ENCODE peak calls at places on chromosomes 11 and 22, in six cellular contexts. One of them, this sample, is unnamed.

GRCh38 chr11:17699157-17700114 is 19.9 kb upstream of the MYOD1 start:
- DNase-seq in right atrium auricular region: no peak
- DNase-seq in BJ: no peak
- DNase-seq in fibroblast of lung: no peak
- DNase-seq in coronary artery: no peak
- DNase-seq in heart right ventricle: no peak
- DNase-seq in this sample: peak

GRCh38 chr22:46162771-46163170 is 12.4 kb downstream of the PPARA start:
- DNase-seq in right atrium auricular region: no peak
- DNase-seq in BJ: no peak
- DNase-seq in fibroblast of lung: no peak
- DNase-seq in coronary artery: no peak
- DNase-seq in heart right ventricle: no peak
- DNase-seq in this sample: no peak

GRCh38 chr11:59207988-59208432 is 4.7 kb downstream of the MPEG1 start:
- DNase-seq in right atrium auricular region: no peak
- DNase-seq in BJ: peak
- DNase-seq in fibroblast of lung: peak
- DNase-seq in coronary artery: no peak
- DNase-seq in heart right ventricle: no peak
- DNase-seq in this sample: peak

GRCh38 chr22:32622004-32622761 is 147.6 kb downstream of the FBXO7 start:
- DNase-seq in right atrium auricular region: peak
- DNase-seq in BJ: peak
- DNase-seq in fibroblast of lung: peak
- DNase-seq in coronary artery: no peak
- DNase-seq in heart right ventricle: peak
- DNase-seq in this sample: peak

GRCh38 chr11:15819679-15820286 is 536.6 kb downstream of the SOX6 start:
- DNase-seq in right atrium auricular region: peak
- DNase-seq in BJ: no peak
- DNase-seq in fibroblast of lung: peak
- DNase-seq in coronary artery: no peak
- DNase-seq in heart right ventricle: peak
- DNase-seq in this sample: peak

GRCh38 chr11:46075168-46075567 is 46.1 kb downstream of the PHF21A start:
- DNase-seq in right atrium auricular region: no peak
- DNase-seq in BJ: no peak
- DNase-seq in fibroblast of lung: peak
- DNase-seq in coronary artery: no peak
- DNase-seq in heart right ventricle: no peak
- DNase-seq in this sample: peak

GRCh38 chr22:35727436-35727835 is 9.8 kb downstream of the APOL5 start:
- DNase-seq in right atrium auricular region: no peak
- DNase-seq in BJ: no peak
- DNase-seq in fibroblast of lung: peak
- DNase-seq in coronary artery: no peak
- DNase-seq in heart right ventricle: no peak
- DNase-seq in this sample: peak

GRCh38 chr11:102230186-102230585 is 87.1 kb upstream of the BIRC3 start:
- DNase-seq in right atrium auricular region: no peak
- DNase-seq in BJ: no peak
- DNase-seq in fibroblast of lung: no peak
- DNase-seq in coronary artery: no peak
- DNase-seq in heart right ventricle: no peak
- DNase-seq in this sample: no peak

GRCh38 chr11:1871531-1871930 is 18.6 kb downstream of the LSP1 start:
- DNase-seq in right atrium auricular region: no peak
- DNase-seq in BJ: no peak
- DNase-seq in fibroblast of lung: no peak
- DNase-seq in coronary artery: no peak
- DNase-seq in heart right ventricle: peak
- DNase-seq in this sample: no peak

GRCh38 chr22:50684986-50685385 is 12.4 kb downstream of the SHANK3 start:
- DNase-seq in right atrium auricular region: peak
- DNase-seq in BJ: no peak
- DNase-seq in fibroblast of lung: peak
- DNase-seq in coronary artery: no peak
- DNase-seq in heart right ventricle: no peak
- DNase-seq in this sample: no peak

GRCh38 chr11:124415356-124415923 is 9.2 kb downstream of the OR8B4 start:
- DNase-seq in right atrium auricular region: no peak
- DNase-seq in BJ: no peak
- DNase-seq in fibroblast of lung: peak
- DNase-seq in coronary artery: no peak
- DNase-seq in heart right ventricle: no peak
- DNase-seq in this sample: peak

GRCh38 chr11:100576044-100577021 is 110.8 kb upstream of the ARHGAP42 start:
- DNase-seq in right atrium auricular region: no peak
- DNase-seq in BJ: no peak
- DNase-seq in fibroblast of lung: peak
- DNase-seq in coronary artery: no peak
- DNase-seq in heart right ventricle: no peak
- DNase-seq in this sample: peak

GRCh38 chr11:27524155-27524554 is 17.6 kb upstream of the LIN7C start:
- DNase-seq in right atrium auricular region: no peak
- DNase-seq in BJ: peak
- DNase-seq in fibroblast of lung: peak
- DNase-seq in coronary artery: no peak
- DNase-seq in heart right ventricle: no peak
- DNase-seq in this sample: peak

GRCh38 chr22:45925811-45926351 is 51.1 kb downstream of the WNT7B start:
- DNase-seq in right atrium auricular region: no peak
- DNase-seq in BJ: no peak
- DNase-seq in fibroblast of lung: no peak
- DNase-seq in coronary artery: no peak
- DNase-seq in heart right ventricle: no peak
- DNase-seq in this sample: no peak

GRCh38 chr11:19418221-19418620 is 177.5 kb upstream of the E2F8 start:
- DNase-seq in right atrium auricular region: no peak
- DNase-seq in BJ: no peak
- DNase-seq in fibroblast of lung: no peak
- DNase-seq in coronary artery: no peak
- DNase-seq in heart right ventricle: no peak
- DNase-seq in this sample: no peak

GRCh38 chr11:68838572-68838964 is 3.1 kb downstream of the CPT1A start:
- DNase-seq in right atrium auricular region: peak
- DNase-seq in BJ: no peak
- DNase-seq in fibroblast of lung: no peak
- DNase-seq in coronary artery: no peak
- DNase-seq in heart right ventricle: no peak
- DNase-seq in this sample: no peak

GRCh38 chr11:116733959-116734517 is 38.7 kb downstream of the BUD13 start:
- DNase-seq in right atrium auricular region: no peak
- DNase-seq in BJ: no peak
- DNase-seq in fibroblast of lung: no peak
- DNase-seq in coronary artery: peak
- DNase-seq in heart right ventricle: no peak
- DNase-seq in this sample: no peak

GRCh38 chr11:68314203-68314885 is 2.0 kb downstream of the LRP5 start:
- DNase-seq in right atrium auricular region: no peak
- DNase-seq in BJ: no peak
- DNase-seq in fibroblast of lung: peak
- DNase-seq in coronary artery: no peak
- DNase-seq in heart right ventricle: no peak
- DNase-seq in this sample: peak

GRCh38 chr11:72724851-72725730 is 27.1 kb downstream of the ARAP1 start:
- DNase-seq in right atrium auricular region: no peak
- DNase-seq in BJ: no peak
- DNase-seq in fibroblast of lung: peak
- DNase-seq in coronary artery: no peak
- DNase-seq in heart right ventricle: no peak
- DNase-seq in this sample: peak

GRCh38 chr11:100691886-100692285 is 4.8 kb downstream of the ARHGAP42 start:
- DNase-seq in right atrium auricular region: no peak
- DNase-seq in BJ: no peak
- DNase-seq in fibroblast of lung: no peak
- DNase-seq in coronary artery: no peak
- DNase-seq in heart right ventricle: no peak
- DNase-seq in this sample: no peak

GRCh38 chr11:26651916-26652315 is 69.9 kb downstream of the SLC5A12 start:
- DNase-seq in right atrium auricular region: no peak
- DNase-seq in BJ: no peak
- DNase-seq in fibroblast of lung: no peak
- DNase-seq in coronary artery: no peak
- DNase-seq in heart right ventricle: no peak
- DNase-seq in this sample: no peak

GRCh38 chr11:77082838-77083552 is 16.2 kb downstream of the CAPN5 start:
- DNase-seq in right atrium auricular region: peak
- DNase-seq in BJ: no peak
- DNase-seq in fibroblast of lung: peak
- DNase-seq in coronary artery: no peak
- DNase-seq in heart right ventricle: peak
- DNase-seq in this sample: no peak

GRCh38 chr22:45064313-45065268 is 54.8 kb upstream of the PHF21B start:
- DNase-seq in right atrium auricular region: no peak
- DNase-seq in BJ: peak
- DNase-seq in fibroblast of lung: peak
- DNase-seq in coronary artery: no peak
- DNase-seq in heart right ventricle: no peak
- DNase-seq in this sample: peak

GRCh38 chr11:22730319-22730718 is 63.9 kb downstream of the GAS2 start:
- DNase-seq in right atrium auricular region: no peak
- DNase-seq in BJ: no peak
- DNase-seq in fibroblast of lung: peak
- DNase-seq in coronary artery: no peak
- DNase-seq in heart right ventricle: no peak
- DNase-seq in this sample: no peak

GRCh38 chr11:126312903-126313460 is 9.1 kb downstream of the DCPS start:
- DNase-seq in right atrium auricular region: no peak
- DNase-seq in BJ: no peak
- DNase-seq in fibroblast of lung: no peak
- DNase-seq in coronary artery: no peak
- DNase-seq in heart right ventricle: no peak
- DNase-seq in this sample: no peak

GRCh38 chr11:47441421-47441820 is 7.5 kb downstream of the RAPSN start:
- DNase-seq in right atrium auricular region: no peak
- DNase-seq in BJ: no peak
- DNase-seq in fibroblast of lung: no peak
- DNase-seq in coronary artery: no peak
- DNase-seq in heart right ventricle: no peak
- DNase-seq in this sample: no peak

GRCh38 chr22:23263651-23264555 is 83.6 kb downstream of the BCR start:
- DNase-seq in right atrium auricular region: no peak
- DNase-seq in BJ: no peak
- DNase-seq in fibroblast of lung: no peak
- DNase-seq in coronary artery: no peak
- DNase-seq in heart right ventricle: no peak
- DNase-seq in this sample: no peak

GRCh38 chr11:47967577-47968230 is 12.7 kb upstream of the PTPRJ start:
- DNase-seq in right atrium auricular region: no peak
- DNase-seq in BJ: no peak
- DNase-seq in fibroblast of lung: no peak
- DNase-seq in coronary artery: no peak
- DNase-seq in heart right ventricle: no peak
- DNase-seq in this sample: no peak

GRCh38 chr11:86947541-86947940 is 7.7 kb downstream of the FZD4 start:
- DNase-seq in right atrium auricular region: no peak
- DNase-seq in BJ: no peak
- DNase-seq in fibroblast of lung: peak
- DNase-seq in coronary artery: no peak
- DNase-seq in heart right ventricle: no peak
- DNase-seq in this sample: no peak

GRCh38 chr11:22244986-22245592 is 52.2 kb downstream of the ANO5 start:
- DNase-seq in right atrium auricular region: peak
- DNase-seq in BJ: no peak
- DNase-seq in fibroblast of lung: peak
- DNase-seq in coronary artery: no peak
- DNase-seq in heart right ventricle: peak
- DNase-seq in this sample: peak

GRCh38 chr11:121467965-121468364 is 15.2 kb upstream of the SORL1-AS1 start:
- DNase-seq in right atrium auricular region: no peak
- DNase-seq in BJ: no peak
- DNase-seq in fibroblast of lung: no peak
- DNase-seq in coronary artery: no peak
- DNase-seq in heart right ventricle: no peak
- DNase-seq in this sample: no peak
- H3K4me3 ChIP-seq in right atrium auricular region: no peak
- H3K4me3 ChIP-seq in BJ: no peak
- H3K4me3 ChIP-seq in fibroblast of lung: no peak
- H3K4me3 ChIP-seq in coronary artery: no peak
- H3K4me3 ChIP-seq in heart right ventricle: no peak
- H3K4me3 ChIP-seq in this sample: no peak

GRCh38 chr11:35672608-35673007 is 10.0 kb downstream of the TRIM44 start:
- DNase-seq in right atrium auricular region: no peak
- DNase-seq in BJ: no peak
- DNase-seq in fibroblast of lung: no peak
- DNase-seq in coronary artery: no peak
- DNase-seq in heart right ventricle: no peak
- DNase-seq in this sample: no peak
- H3K4me3 ChIP-seq in right atrium auricular region: no peak
- H3K4me3 ChIP-seq in BJ: no peak
- H3K4me3 ChIP-seq in fibroblast of lung: no peak
- H3K4me3 ChIP-seq in coronary artery: no peak
- H3K4me3 ChIP-seq in heart right ventricle: no peak
- H3K4me3 ChIP-seq in this sample: no peak

GRCh38 chr11:71080239-71081097 is 171.9 kb downstream of the SHANK2 start:
- DNase-seq in right atrium auricular region: no peak
- DNase-seq in BJ: no peak
- DNase-seq in fibroblast of lung: peak
- DNase-seq in coronary artery: no peak
- DNase-seq in heart right ventricle: peak
- DNase-seq in this sample: peak
- H3K4me3 ChIP-seq in right atrium auricular region: no peak
- H3K4me3 ChIP-seq in BJ: no peak
- H3K4me3 ChIP-seq in fibroblast of lung: no peak
- H3K4me3 ChIP-seq in coronary artery: no peak
- H3K4me3 ChIP-seq in heart right ventricle: no peak
- H3K4me3 ChIP-seq in this sample: no peak

GRCh38 chr11:34067383-34068065 is 16.0 kb downstream of the CAPRIN1 start:
- DNase-seq in right atrium auricular region: no peak
- DNase-seq in BJ: no peak
- DNase-seq in fibroblast of lung: no peak
- DNase-seq in coronary artery: no peak
- DNase-seq in heart right ventricle: no peak
- DNase-seq in this sample: no peak
- H3K4me3 ChIP-seq in right atrium auricular region: no peak
- H3K4me3 ChIP-seq in BJ: no peak
- H3K4me3 ChIP-seq in fibroblast of lung: no peak
- H3K4me3 ChIP-seq in coronary artery: no peak
- H3K4me3 ChIP-seq in heart right ventricle: no peak
- H3K4me3 ChIP-seq in this sample: no peak

DNA sequence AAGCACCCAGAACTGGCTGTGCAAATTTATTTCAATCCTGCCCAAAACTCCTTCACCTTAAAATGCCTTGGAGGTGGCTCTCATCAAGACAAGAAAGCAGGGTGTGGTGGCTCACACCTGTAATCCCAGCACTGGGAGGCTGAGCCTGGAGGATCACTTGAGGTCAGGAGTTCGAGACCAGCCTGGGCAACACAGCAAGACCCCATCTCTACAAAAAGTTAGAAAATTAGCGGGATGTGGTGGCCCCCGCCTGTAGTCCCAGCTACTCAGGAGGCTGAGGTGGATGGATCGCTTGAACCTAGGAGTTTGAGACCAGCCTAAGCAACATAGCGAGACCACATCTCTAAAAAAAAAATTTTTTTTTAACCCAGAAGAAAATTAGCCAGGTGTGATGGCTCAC is 689 bp upstream of the RAB39A start:
- DNase-seq in right atrium auricular region: no peak
- DNase-seq in BJ: no peak
- DNase-seq in fibroblast of lung: no peak
- DNase-seq in coronary artery: no peak
- DNase-seq in heart right ventricle: no peak
- DNase-seq in this sample: no peak
- H3K4me3 ChIP-seq in right atrium auricular region: peak
- H3K4me3 ChIP-seq in BJ: no peak
- H3K4me3 ChIP-seq in fibroblast of lung: peak
- H3K4me3 ChIP-seq in coronary artery: no peak
- H3K4me3 ChIP-seq in heart right ventricle: peak
- H3K4me3 ChIP-seq in this sample: peak